ENCODE peak calls at places on chromosome 16, in seven cellular contexts. M is HEK293T, Y is SHP77, K is hippocampal formation, F is hypothalamus, J is type B pancreatic cell, Q is heart left ventricle. E is an unnamed sample.

GRCh38 chr16:74230126-74230525 is 66.5 kb upstream of the PSMD7 start:
- DNase-seq in Q (no peak), F (no peak), Y (no peak), M (no peak), J (no peak), K (no peak), E (peak)

GRCh38 chr16:84530590-84530989 is 26.1 kb upstream of the MEAK7 start:
- DNase-seq in M (no peak), J (no peak), F (no peak), Q (no peak), Y (no peak), K (no peak), E (no peak)

GRCh38 chr16:23920446-23920845 is 84.7 kb downstream of the PRKCB start:
- DNase-seq in K (no peak), M (no peak), J (no peak), Y (no peak), Q (no peak), F (no peak), E (no peak)

GRCh38 chr16:87145181-87146176 is 171.7 kb downstream of the C16orf95 start:
- DNase-seq in Q (no peak), F (no peak), M (no peak), Y (no peak), J (no peak), K (no peak), E (no peak)

GRCh38 chr16:68548947-68549346 is 9.9 kb downstream of the ZFP90 start:
- DNase-seq in J (no peak), K (no peak), Q (no peak), M (no peak), F (no peak), Y (no peak), E (no peak)

GRCh38 chr16:77822656-77823055 is 34.3 kb downstream of the VAT1L start:
- DNase-seq in Q (no peak), Y (no peak), F (no peak), J (no peak), M (no peak), K (no peak), E (no peak)

GRCh38 chr16:89951509-89951908 is 3.0 kb downstream of the DEF8 start:
- DNase-seq in Q (no peak), F (no peak), K (no peak), Y (no peak), M (no peak), J (no peak), E (no peak)

GRCh38 chr16:2973081-2973480 is 3.9 kb downstream of the PAQR4 start:
- DNase-seq in M (no peak), Q (no peak), K (peak), F (no peak), Y (no peak), J (no peak), E (no peak)

GRCh38 chr16:67703626-67704025 is 15.5 kb downstream of the GFOD2 start:
- DNase-seq in J (no peak), M (no peak), Q (no peak), F (no peak), K (no peak), Y (no peak), E (no peak)

GRCh38 chr16:88491001-88491559 is 38.0 kb downstream of the ZFPM1 start:
- DNase-seq in K (no peak), M (no peak), Y (no peak), F (no peak), Q (no peak), J (no peak), E (no peak)

GRCh38 chr16:72657791-72658190 is 390.1 kb downstream of the ZFHX3 start:
- DNase-seq in F (no peak), J (no peak), Q (no peak), K (no peak), Y (no peak), M (no peak), E (no peak)

GRCh38 chr16:15051387-15051951 is 4.4 kb downstream of the NTAN1 start:
- DNase-seq in Q (no peak), J (no peak), K (no peak), M (no peak), Y (no peak), F (no peak), E (no peak)

GRCh38 chr16:57475711-57476339 is 10.5 kb downstream of the DOK4 start:
- DNase-seq in F (no peak), Y (no peak), M (peak), J (no peak), Q (no peak), K (no peak), E (peak)

GRCh38 chr16:72172105-72173034 is at the start of gene PMFBP1:
- DNase-seq in K (peak), M (no peak), J (no peak), Q (no peak), F (no peak), Y (no peak), E (peak)

GRCh38 chr16:4290236-4290830 is 17.5 kb upstream of the TFAP4 start:
- DNase-seq in Q (no peak), M (no peak), K (no peak), F (no peak), J (no peak), Y (no peak), E (peak)

GRCh38 chr16:71869089-71869488 is 14.9 kb downstream of the ZNF821 start:
- DNase-seq in Q (no peak), M (no peak), K (no peak), J (no peak), F (no peak), Y (no peak), E (no peak)

GRCh38 chr16:64826374-64826773 is 295.5 kb downstream of the CDH11 start:
- DNase-seq in F (no peak), Q (no peak), J (no peak), K (no peak), Y (no peak), M (no peak), E (no peak)

GRCh38 chr16:52500963-52501362 is 46.0 kb downstream of the TOX3 start:
- DNase-seq in K (no peak), Q (no peak), F (no peak), M (no peak), Y (no peak), J (no peak), E (no peak)

GRCh38 chr16:67683767-67684166 is 17.2 kb downstream of the C16orf86 start:
- DNase-seq in F (no peak), J (no peak), K (no peak), M (no peak), Q (no peak), Y (no peak), E (no peak)

GRCh38 chr16:58011652-58012051 is 10.4 kb downstream of the USB1 start:
- DNase-seq in Q (peak), J (no peak), K (no peak), F (no peak), Y (no peak), M (no peak), E (peak)

E was measured in trophoblast cell.